ENCODE peak calls at places on chromosomes 4 and X, in ten cellular contexts. O is nephron progenitor cell; Y is HS-5; C is D341Med; K is lung; U is foreskin fibroblast; T is NCI-H2171; M is activated naive CD4-positive, alpha-beta T cell treated with anti-CD3 and anti-CD28 coated beads for 36 hours; V is stimulated activated CD4-positive, alpha-beta T cell treated with anti-CD3 and anti-CD28 coated beads, TNF-alpha, amount 100 ng/mL, for 4 hours; X is activated CD4-positive, alpha-beta T cell treated with anti-CD3 and anti-CD28 coated beads for 36 hours. D is an unnamed sample.

GRCh38 chr4:105455998-105456397 is 17.9 kb downstream of the PPA2 start:
- DNase-seq in V (no peak), C (no peak), Y (no peak), T (no peak), K (no peak), M (no peak), O (no peak), X (no peak), U (no peak), D (no peak)

GRCh38 chrX:82333575-82333974 is 1131.7 kb downstream of the SH3BGRL start:
- DNase-seq in K (no peak), C (no peak), Y (no peak), T (no peak), V (no peak), O (no peak), M (no peak), U (no peak), X (no peak), D (no peak)

GRCh38 chr4:122921971-122922876 is at the start of gene NUDT6:
- DNase-seq in Y (no peak), O (peak; percentile 71), X (peak; percentile 63), V (peak; percentile 3), C (peak; percentile 75), M (peak; percentile 36), K (peak; percentile 62), T (no peak), U (peak; percentile 88), D (peak; percentile 65)

GRCh38 chrX:50697691-50698090 is 116.3 kb downstream of the SHROOM4 start:
- DNase-seq in M (no peak), Y (no peak), O (no peak), T (no peak), K (no peak), U (peak; percentile 27), C (no peak), X (no peak), V (no peak), D (no peak)

GRCh38 chrX:14015941-14016340 is 13.8 kb downstream of the GEMIN8 start:
- DNase-seq in C (no peak), K (no peak), T (no peak), M (no peak), Y (no peak), V (no peak), O (no peak), X (no peak), U (peak; percentile 67), D (no peak)

GRCh38 chr4:1194028-1194900 is 21.9 kb upstream of the SPON2 start:
- DNase-seq in V (no peak), U (peak; percentile 57), Y (no peak), M (no peak), C (peak; percentile 35), T (no peak), O (no peak), K (no peak), X (peak; percentile 4), D (peak; percentile 42)

GRCh38 chr4:181376058-181376457 is 867.1 kb upstream of the TENM3 start:
- DNase-seq in T (no peak), Y (no peak), X (no peak), M (no peak), O (no peak), K (no peak), V (no peak), U (no peak), C (no peak), D (no peak)

GRCh38 chr4:118400362-118400761 is 47.6 kb upstream of the PRSS12 start:
- DNase-seq in M (no peak), K (no peak), V (no peak), C (peak; percentile 44), Y (no peak), T (no peak), X (no peak), U (peak; percentile 68), O (no peak), D (no peak)

GRCh38 chr4:78684196-78685079 is 91.7 kb upstream of the BMP2K start:
- DNase-seq in T (no peak), M (no peak), X (no peak), K (no peak), C (no peak), Y (no peak), O (no peak), U (peak; percentile 26), V (no peak), D (no peak)

GRCh38 chrX:126164689-126165400 is 1.2 kb downstream of the DCAF12L2 start:
- DNase-seq in M (no peak), X (no peak), Y (no peak), C (no peak), T (no peak), K (no peak), O (no peak), U (no peak), V (no peak), D (no peak)

GRCh38 chr4:141220271-141220654 is 432 bp upstream of the ZNF330 start:
- DNase-seq in V (no peak), K (no peak), Y (no peak), M (no peak), X (no peak), O (no peak), T (no peak), C (no peak), U (no peak), D (no peak)

GRCh38 chrX:101171883-101172400 is 47.6 kb upstream of the DRP2 start:
- DNase-seq in O (no peak), C (no peak), K (no peak), V (no peak), Y (no peak), X (no peak), U (no peak), T (no peak), M (no peak), D (no peak)

GRCh38 chrX:16712116-16712824 is at the start of gene CTPS2:
- DNase-seq in Y (no peak), U (peak; percentile 80), K (peak; percentile 65), M (peak; percentile 63), V (no peak), C (peak; percentile 46), X (peak; percentile 75), T (peak; percentile 22), O (peak; percentile 69), D (peak; percentile 64)

GRCh38 chr4:96097040-96097607 is 257.2 kb downstream of the PDHA2 start:
- DNase-seq in C (no peak), K (no peak), V (no peak), Y (no peak), U (no peak), T (no peak), O (no peak), M (no peak), X (no peak), D (no peak)

GRCh38 chr4:8765631-8766590 is 105.7 kb downstream of the HMX1 start:
- DNase-seq in V (no peak), M (no peak), U (no peak), X (no peak), O (no peak), C (no peak), T (no peak), K (no peak), Y (no peak), D (peak; percentile 14)

GRCh38 chrX:37993857-37994619 is 12.3 kb upstream of the SYTL5 start:
- DNase-seq in K (no peak), O (no peak), M (peak; percentile 14), C (no peak), Y (no peak), U (no peak), T (peak; percentile 4), X (peak; percentile 22), V (no peak), D (no peak)

GRCh38 chr4:120225527-120225926 is 158.9 kb upstream of the MAD2L1 start:
- DNase-seq in V (no peak), U (no peak), M (no peak), T (no peak), K (no peak), Y (no peak), X (no peak), C (no peak), O (no peak), D (no peak)

GRCh38 chr4:100736651-100737450 is 219.0 kb upstream of the EMCN start:
- DNase-seq in M (no peak), X (no peak), O (no peak), V (no peak), U (peak; percentile 91), Y (peak; percentile 68), C (no peak), T (no peak), K (no peak), D (no peak)

GRCh38 chrX:47662144-47662657 is 3.2 kb upstream of the UXT start:
- DNase-seq in V (no peak), M (peak; percentile 76), X (peak; percentile 76), K (no peak), C (no peak), U (peak; percentile 90), O (no peak), Y (peak; percentile 87), T (no peak), D (no peak)

GRCh38 chrX:38105216-38105725 is 98.9 kb downstream of the SYTL5 start:
- DNase-seq in V (no peak), U (no peak), C (no peak), K (no peak), M (no peak), T (no peak), O (no peak), Y (no peak), X (no peak), D (no peak)

GRCh38 chrX:72634321-72634720 is 61.7 kb upstream of the HDAC8 start:
- DNase-seq in O (no peak), U (no peak), C (no peak), T (no peak), X (no peak), M (no peak), Y (no peak), V (no peak), K (no peak), D (no peak)